ENCODE peak calls at places on chromosomes 7 and 10, in six cellular contexts. X is uterus, M is heart right ventricle, Y is fibroblast of lung, J is GM06990, T is cardiac muscle cell. C is an unnamed sample.
A peak's percentile ranks its signal among the peaks of the same experiment; 100 is the strongest.

GRCh38 chr10:121112618-121113384 is 261.6 kb downstream of the WDR11 start:
- DNase-seq in X (no peak), M (no peak), J (no peak), T (peak; percentile 32), Y (no peak), C (no peak)

GRCh38 chr7:155998766-155999630 is 186.7 kb upstream of the SHH start:
- DNase-seq in M (no peak), Y (no peak), J (no peak), X (no peak), T (no peak), C (no peak)

GRCh38 chr7:2978403-2978802 is 65.3 kb downstream of the CARD11 start:
- DNase-seq in T (peak; percentile 15), M (peak; percentile 17), J (peak; percentile 95), X (no peak), Y (no peak), C (peak; percentile 51)

GRCh38 chr10:110305767-110306451 is 1.2 kb upstream of the SMNDC1 start:
- DNase-seq in X (no peak), M (no peak), Y (peak; percentile 91), T (peak; percentile 89), J (peak; percentile 57), C (peak; percentile 91)

GRCh38 chr7:27606270-27607209 is 56.1 kb downstream of the HIBADH start:
- DNase-seq in Y (peak; percentile 39), X (no peak), J (no peak), M (no peak), T (peak; percentile 31), C (peak; percentile 58)

GRCh38 chr10:58399410-58399809 is 14.2 kb downstream of the TFAM start:
- DNase-seq in X (no peak), M (no peak), T (peak; percentile 22), J (no peak), Y (no peak), C (peak; percentile 91)

GRCh38 chr7:2131791-2132190 is 101.0 kb downstream of the MAD1L1 start:
- DNase-seq in X (no peak), J (no peak), M (no peak), T (no peak), Y (no peak), C (no peak)

GRCh38 chr7:107277331-107277730 is 108.5 kb downstream of the HBP1 start:
- DNase-seq in Y (no peak), M (no peak), J (no peak), X (no peak), T (no peak), C (no peak)

GRCh38 chr7:34331102-34331501 is 326.9 kb upstream of the NPSR1 start:
- DNase-seq in Y (no peak), X (no peak), J (no peak), T (no peak), M (no peak), C (no peak)

GRCh38 chr7:139016931-139017511 is 18.8 kb downstream of the ZC3HAV1L start:
- DNase-seq in T (peak; percentile 82), J (peak; percentile 30), M (peak; percentile 35), X (peak; percentile 37), Y (peak; percentile 74), C (peak; percentile 62)

GRCh38 chr10:28326516-28327493 is 23.9 kb upstream of the MPP7 start:
- DNase-seq in J (no peak), M (peak; percentile 20), X (peak; percentile 53), Y (peak; percentile 50), T (peak; percentile 46), C (peak; percentile 56)

GRCh38 chr10:79244841-79245504 is 102.3 kb upstream of the PPIF start:
- DNase-seq in J (peak; percentile 64), M (peak; percentile 10), Y (no peak), T (no peak), X (no peak), C (no peak)

GRCh38 chr7:130844811-130845580 is 111.0 kb upstream of the KLF14 start:
- DNase-seq in Y (peak; percentile 70), M (no peak), T (peak; percentile 28), X (no peak), J (no peak), C (peak; percentile 83)

GRCh38 chr7:87450706-87451105 is 24.8 kb downstream of the ABCB4 start:
- DNase-seq in M (no peak), Y (no peak), J (no peak), T (no peak), X (no peak), C (no peak)

GRCh38 chr10:81943583-81943982 is 68.6 kb downstream of the NRG3 start:
- DNase-seq in T (no peak), X (no peak), Y (no peak), M (no peak), J (no peak), C (no peak)

GRCh38 chr10:114304017-114304565 is 65.0 kb downstream of the VWA2 start:
- DNase-seq in T (peak; percentile 89), X (peak; percentile 88), Y (peak; percentile 91), J (peak; percentile 67), M (peak; percentile 73), C (peak; percentile 81)

GRCh38 chr10:33630761-33631160 is 296.3 kb upstream of the NRP1 start:
- DNase-seq in M (no peak), X (no peak), Y (no peak), J (no peak), T (no peak), C (no peak)

GRCh38 chr7:51455948-51456347 is 139.3 kb upstream of the COBL start:
- DNase-seq in T (no peak), M (no peak), J (no peak), Y (no peak), X (no peak), C (no peak)

GRCh38 chr10:29634764-29635625 is at the start of gene SVIL:
- DNase-seq in Y (peak; percentile 80), X (peak; percentile 81), M (peak; percentile 41), J (no peak), T (peak; percentile 71), C (peak; percentile 97)

GRCh38 chr7:158239290-158239981 is 348.2 kb downstream of the PTPRN2 start:
- DNase-seq in M (no peak), X (no peak), Y (no peak), T (no peak), J (no peak), C (no peak)

GRCh38 chr10:46787321-46787615 is 124.0 kb upstream of the PTPN20 start:
- DNase-seq in Y (peak; percentile 73), T (peak; percentile 51), X (no peak), M (no peak), J (no peak), C (peak; percentile 56)

GRCh38 chr10:69348824-69349541 is 67.7 kb downstream of the TACR2 start:
- DNase-seq in M (no peak), J (no peak), Y (peak; percentile 97), X (peak; percentile 59), T (peak; percentile 90), C (peak; percentile 99)

GRCh38 chr10:69345402-69345801 is 67.1 kb downstream of the HK1 start:
- DNase-seq in J (no peak), T (no peak), Y (no peak), M (peak; percentile 18), X (no peak), C (no peak)

GRCh38 chr10:80164596-80164995 is 32.1 kb downstream of the PLAC9 start:
- DNase-seq in T (no peak), Y (no peak), X (no peak), M (no peak), J (no peak), C (no peak)

GRCh38 chr7:154914580-154915380 is 88.1 kb downstream of the PAXIP1 start:
- DNase-seq in J (peak; percentile 15), X (no peak), Y (no peak), M (no peak), T (no peak), C (no peak)

GRCh38 chr7:76301000-76301399 is 1.5 kb upstream of the HSPB1 start:
- DNase-seq in Y (no peak), X (no peak), M (no peak), T (no peak), J (no peak), C (no peak)
- TF ChIP-seq CTCF in Y (no peak), X (no peak), M (no peak), T (no peak), J (no peak), C (no peak)

GRCh38 chr10:97366572-97366971 is 32.0 kb upstream of the FRAT2 start:
- DNase-seq in T (no peak), J (no peak), Y (no peak), X (no peak), M (no peak), C (no peak)

GRCh38 chr10:97371696-97372095 is 29.4 kb downstream of the RRP12 start:
- DNase-seq in T (no peak), Y (no peak), J (no peak), M (no peak), X (no peak), C (no peak)

GRCh38 chr10:97363071-97363470 is 28.5 kb upstream of the FRAT2 start:
- DNase-seq in J (no peak), Y (no peak), T (no peak), M (no peak), X (no peak), C (no peak)

GRCh38 chr10:97365761-97366351 is 31.3 kb upstream of the FRAT2 start:
- DNase-seq in Y (no peak), T (no peak), M (no peak), J (no peak), X (no peak), C (no peak)

GRCh38 chr10:97367126-97367649 is 32.7 kb upstream of the FRAT2 start:
- DNase-seq in T (no peak), J (no peak), X (no peak), M (no peak), Y (no peak), C (no peak)
- H3K36me3 ChIP-seq in T (peaks cover 8% of the 10 kb centered on the region), J (peaks cover 36% of the 10 kb centered on the region), X (no peaks in the 10 kb centered on the region), M (peaks cover 10% of the 10 kb centered on the region), Y (peaks cover 22% of the 10 kb centered on the region), C (peaks cover 42% of the 10 kb centered on the region)

DNA sequence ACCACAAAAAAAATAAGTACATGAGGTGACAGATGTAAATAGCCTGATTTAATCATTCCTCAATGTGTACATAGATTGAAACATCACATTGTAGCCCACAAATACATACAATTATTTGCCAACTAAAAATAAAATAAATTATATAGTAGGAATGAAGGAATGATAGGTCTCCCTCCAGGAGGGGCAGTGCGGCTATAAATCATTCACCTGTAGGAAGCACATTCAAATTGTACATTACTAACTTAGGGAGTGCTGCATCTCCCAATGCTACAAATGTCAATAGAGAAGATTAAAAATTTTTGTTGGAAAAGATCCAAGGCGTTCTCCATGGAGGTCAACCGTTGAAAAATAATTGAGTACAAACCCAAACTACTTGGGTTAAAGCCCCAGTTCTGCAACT is 4.2 kb downstream of the KBTBD2 start:
- DNase-seq in M (no peak), T (no peak), J (no peak), X (no peak), Y (no peak), C (no peak)
- H3K4me3 ChIP-seq in M (no peak overlapping the region), T (no peak overlapping the region), J (no peak overlapping the region), X (no peak overlapping the region), Y (no peak overlapping the region), C (no peak overlapping the region)

DNA sequence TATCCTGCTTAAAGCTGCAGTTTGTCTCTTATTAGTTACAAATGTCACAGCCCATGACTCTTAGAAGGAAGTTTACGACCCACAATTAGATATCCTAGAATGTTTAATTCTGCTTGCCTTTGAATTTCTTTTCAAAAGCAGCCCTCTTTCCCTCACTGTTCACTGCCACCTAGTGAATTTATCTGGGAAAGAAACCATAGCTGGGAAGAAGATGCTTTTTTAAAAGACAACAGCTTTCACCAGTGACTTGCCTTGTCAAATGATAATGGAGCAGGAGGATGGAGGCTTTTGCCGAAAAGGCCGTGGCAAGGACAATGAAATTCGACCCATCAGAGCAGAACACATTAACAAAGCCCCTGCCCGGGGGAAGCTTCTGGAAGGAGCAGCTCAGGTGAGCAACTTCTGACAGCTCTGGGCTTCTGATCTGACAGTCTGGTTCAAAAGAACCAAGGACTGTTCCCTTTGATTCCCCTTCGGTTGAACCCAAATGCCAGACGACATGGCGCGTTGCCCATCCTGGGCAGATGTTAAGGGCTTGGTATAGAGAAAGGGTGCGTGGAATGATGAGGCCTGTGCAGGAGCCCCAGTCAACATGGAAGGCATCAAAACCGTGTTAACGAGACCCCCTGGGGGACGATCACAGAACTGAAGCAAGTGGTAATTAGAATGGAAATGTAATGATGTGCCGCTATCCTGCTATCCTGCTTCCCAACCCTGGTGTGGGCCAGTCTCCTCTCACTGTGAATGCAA is 236.8 kb downstream of the FRMD4A start:
- DNase-seq in Y (peak; percentile 70), J (no peak), X (no peak), T (peak; percentile 69), M (no peak), C (peak; percentile 32)
- TF ChIP-seq CTCF in Y (peak; percentile 64), J (no peak), X (peak; percentile 49), T (peak; percentile 57), M (peak; percentile 37), C (peak; percentile 33)